ENCODE peak calls at places on chromosomes 12 and 14, in eight cellular contexts. One of them, this sample, is unnamed. For H3K4me1, the result is how much of the 10 kb centered on the place peaks cover.

GRCh38 chr14:101442451-101442850 is 118.8 kb upstream of the DIO3 start:
- DNase-seq in tibial artery: no peak
- DNase-seq in tibial nerve: no peak
- DNase-seq in OCI-LY7: peak
- DNase-seq in uterus: no peak
- DNase-seq in neural progenitor cell: no peak
- DNase-seq in body of pancreas: no peak
- DNase-seq in adrenal gland: no peak
- DNase-seq in this sample: no peak

GRCh38 chr12:58051378-58051777 is 110.0 kb downstream of the ATP23 start:
- DNase-seq in body of pancreas: no peak
- DNase-seq in tibial nerve: no peak
- DNase-seq in neural progenitor cell: no peak
- DNase-seq in tibial artery: no peak
- DNase-seq in adrenal gland: no peak
- DNase-seq in OCI-LY7: no peak
- DNase-seq in uterus: no peak
- DNase-seq in this sample: no peak

GRCh38 chr14:54653764-54654469 is 87.0 kb downstream of the SAMD4A start:
- DNase-seq in uterus: no peak
- DNase-seq in neural progenitor cell: peak
- DNase-seq in tibial artery: peak
- DNase-seq in OCI-LY7: no peak
- DNase-seq in tibial nerve: peak
- DNase-seq in adrenal gland: peak
- DNase-seq in body of pancreas: no peak
- DNase-seq in this sample: no peak

GRCh38 chr12:78470354-78471195 is 394.0 kb upstream of the SYT1 start:
- DNase-seq in neural progenitor cell: peak
- DNase-seq in uterus: no peak
- DNase-seq in adrenal gland: peak
- DNase-seq in OCI-LY7: peak
- DNase-seq in body of pancreas: peak
- DNase-seq in tibial nerve: no peak
- DNase-seq in tibial artery: no peak
- DNase-seq in this sample: peak

GRCh38 chr14:85474431-85474830 is 55.5 kb upstream of the FLRT2 start:
- DNase-seq in body of pancreas: no peak
- DNase-seq in neural progenitor cell: no peak
- DNase-seq in tibial artery: no peak
- DNase-seq in OCI-LY7: no peak
- DNase-seq in uterus: no peak
- DNase-seq in tibial nerve: no peak
- DNase-seq in adrenal gland: no peak
- DNase-seq in this sample: no peak

GRCh38 chr12:53205747-53206146 is 1.3 kb downstream of the ITGB7 start:
- DNase-seq in uterus: no peak
- DNase-seq in tibial artery: no peak
- DNase-seq in neural progenitor cell: no peak
- DNase-seq in OCI-LY7: peak
- DNase-seq in body of pancreas: no peak
- DNase-seq in tibial nerve: no peak
- DNase-seq in adrenal gland: no peak
- DNase-seq in this sample: no peak

GRCh38 chr12:93883436-93884154 is 206.4 kb downstream of the CRADD start:
- DNase-seq in OCI-LY7: no peak
- DNase-seq in tibial artery: no peak
- DNase-seq in tibial nerve: no peak
- DNase-seq in adrenal gland: no peak
- DNase-seq in neural progenitor cell: no peak
- DNase-seq in uterus: no peak
- DNase-seq in body of pancreas: no peak
- DNase-seq in this sample: no peak

GRCh38 chr14:57982802-57983201 is 116.9 kb upstream of the SLC35F4 start:
- DNase-seq in OCI-LY7: no peak
- DNase-seq in body of pancreas: peak
- DNase-seq in uterus: no peak
- DNase-seq in tibial artery: no peak
- DNase-seq in adrenal gland: peak
- DNase-seq in neural progenitor cell: peak
- DNase-seq in tibial nerve: no peak
- DNase-seq in this sample: peak

GRCh38 chr14:96808619-96809405 is 11.6 kb downstream of the VRK1 start:
- DNase-seq in tibial artery: no peak
- DNase-seq in uterus: no peak
- DNase-seq in neural progenitor cell: no peak
- DNase-seq in adrenal gland: no peak
- DNase-seq in OCI-LY7: no peak
- DNase-seq in tibial nerve: no peak
- DNase-seq in body of pancreas: no peak
- DNase-seq in this sample: no peak

GRCh38 chr14:26984318-26985177 is 386.7 kb upstream of the NOVA1 start:
- DNase-seq in neural progenitor cell: peak
- DNase-seq in tibial nerve: peak
- DNase-seq in adrenal gland: peak
- DNase-seq in uterus: peak
- DNase-seq in tibial artery: peak
- DNase-seq in body of pancreas: peak
- DNase-seq in OCI-LY7: peak
- DNase-seq in this sample: peak

GRCh38 chr14:54567634-54568561 is 970 bp downstream of the SAMD4A start:
- DNase-seq in uterus: peak
- DNase-seq in neural progenitor cell: peak
- DNase-seq in body of pancreas: peak
- DNase-seq in tibial nerve: peak
- DNase-seq in adrenal gland: peak
- DNase-seq in OCI-LY7: peak
- DNase-seq in tibial artery: peak
- DNase-seq in this sample: peak

GRCh38 chr12:38776657-38777056 is 128.7 kb downstream of the CPNE8 start:
- DNase-seq in neural progenitor cell: no peak
- DNase-seq in adrenal gland: no peak
- DNase-seq in tibial nerve: no peak
- DNase-seq in body of pancreas: no peak
- DNase-seq in tibial artery: no peak
- DNase-seq in OCI-LY7: no peak
- DNase-seq in uterus: no peak
- DNase-seq in this sample: no peak

GRCh38 chr14:44745371-44745770 is 216.4 kb downstream of the KLHL28 start:
- DNase-seq in tibial nerve: no peak
- DNase-seq in neural progenitor cell: no peak
- DNase-seq in OCI-LY7: no peak
- DNase-seq in body of pancreas: no peak
- DNase-seq in uterus: no peak
- DNase-seq in adrenal gland: no peak
- DNase-seq in tibial artery: no peak
- DNase-seq in this sample: no peak

GRCh38 chr12:15597125-15597830 is 191.9 kb downstream of the EPS8 start:
- DNase-seq in tibial nerve: no peak
- DNase-seq in body of pancreas: no peak
- DNase-seq in neural progenitor cell: no peak
- DNase-seq in tibial artery: no peak
- DNase-seq in adrenal gland: no peak
- DNase-seq in uterus: no peak
- DNase-seq in OCI-LY7: no peak
- DNase-seq in this sample: no peak

GRCh38 chr12:67475725-67476124 is 172.8 kb upstream of the DYRK2 start:
- DNase-seq in tibial artery: no peak
- DNase-seq in OCI-LY7: no peak
- DNase-seq in adrenal gland: no peak
- DNase-seq in neural progenitor cell: no peak
- DNase-seq in body of pancreas: no peak
- DNase-seq in tibial nerve: no peak
- DNase-seq in uterus: no peak
- DNase-seq in this sample: no peak

GRCh38 chr14:32509632-32510187 is 180.6 kb downstream of the AKAP6 start:
- DNase-seq in tibial nerve: no peak
- DNase-seq in uterus: peak
- DNase-seq in neural progenitor cell: peak
- DNase-seq in OCI-LY7: no peak
- DNase-seq in body of pancreas: peak
- DNase-seq in tibial artery: peak
- DNase-seq in adrenal gland: peak
- DNase-seq in this sample: no peak

DNA sequence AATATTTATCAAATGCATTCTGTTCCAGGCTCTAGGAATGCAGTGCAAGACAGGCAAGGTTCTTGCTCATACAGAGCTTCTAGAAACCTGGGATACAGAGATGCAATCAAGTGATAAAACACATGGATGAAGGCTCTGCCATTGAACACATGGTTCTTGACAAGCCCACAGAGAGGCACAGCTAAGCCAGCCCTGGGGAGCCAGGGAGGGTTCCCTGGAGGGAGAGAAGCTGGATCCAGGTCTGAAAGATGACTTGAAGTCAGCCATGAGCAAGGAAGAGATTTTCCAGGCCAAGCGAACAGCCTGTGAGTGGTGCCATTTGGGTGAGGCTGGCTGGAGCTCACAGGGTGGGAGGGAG is 66.2 kb downstream of the IRF2BPL start:
- DNase-seq in OCI-LY7: no peak
- DNase-seq in tibial nerve: no peak
- DNase-seq in adrenal gland: no peak
- DNase-seq in body of pancreas: no peak
- DNase-seq in uterus: no peak
- DNase-seq in neural progenitor cell: no peak
- DNase-seq in tibial artery: no peak
- DNase-seq in this sample: no peak
- H3K4me1 ChIP-seq in OCI-LY7: under half
- H3K4me1 ChIP-seq in tibial nerve: under half
- H3K4me1 ChIP-seq in adrenal gland: under half
- H3K4me1 ChIP-seq in body of pancreas: under half
- H3K4me1 ChIP-seq in uterus: under half
- H3K4me1 ChIP-seq in neural progenitor cell: under half
- H3K4me1 ChIP-seq in tibial artery: under half
- H3K4me1 ChIP-seq in this sample: under half

DNA sequence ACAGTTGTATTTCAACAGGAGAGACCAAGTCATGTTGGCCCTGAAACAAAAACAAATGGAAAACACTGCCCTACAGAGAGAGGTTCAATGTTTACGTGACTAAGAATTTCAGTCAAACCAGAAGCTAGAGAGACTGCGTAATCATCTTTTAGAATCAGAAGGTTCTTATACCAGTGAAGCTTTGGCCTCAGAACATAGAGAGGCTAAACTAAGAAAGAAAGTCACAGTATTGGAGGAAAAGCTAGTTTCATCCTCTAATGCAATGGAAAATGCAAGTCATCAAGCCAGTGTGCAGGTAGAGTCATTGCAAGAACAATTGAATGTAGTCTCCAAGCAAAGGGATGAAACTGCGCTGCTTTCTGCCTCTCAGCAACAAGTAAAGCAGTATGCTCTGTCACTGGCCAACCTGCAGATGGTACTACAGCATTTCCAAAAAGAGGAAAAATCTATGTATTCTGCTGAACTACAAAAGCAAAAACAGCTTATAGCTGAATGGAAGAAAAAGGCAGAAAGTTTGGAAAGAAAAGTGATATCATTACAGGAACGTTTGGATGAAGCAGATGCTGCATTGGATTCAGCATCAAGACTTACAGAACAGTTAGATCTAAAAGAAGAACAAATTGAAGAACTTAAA is 32.5 kb upstream of the NUAK1 start:
- DNase-seq in neural progenitor cell: no peak
- DNase-seq in tibial nerve: no peak
- DNase-seq in adrenal gland: no peak
- DNase-seq in tibial artery: no peak
- DNase-seq in OCI-LY7: no peak
- DNase-seq in body of pancreas: no peak
- DNase-seq in uterus: no peak
- DNase-seq in this sample: no peak
- TF ChIP-seq CTCF in neural progenitor cell: peak
- TF ChIP-seq CTCF in tibial nerve: no peak
- TF ChIP-seq CTCF in adrenal gland: no peak
- TF ChIP-seq CTCF in tibial artery: no peak
- TF ChIP-seq CTCF in OCI-LY7: no peak
- TF ChIP-seq CTCF in body of pancreas: no peak
- TF ChIP-seq CTCF in uterus: peak
- TF ChIP-seq CTCF in this sample: no peak

GRCh38 chr12:26746315-26746714 is 86.7 kb downstream of the ITPR2 start:
- DNase-seq in tibial nerve: no peak
- DNase-seq in uterus: no peak
- DNase-seq in body of pancreas: no peak
- DNase-seq in neural progenitor cell: no peak
- DNase-seq in adrenal gland: no peak
- DNase-seq in tibial artery: no peak
- DNase-seq in OCI-LY7: no peak
- DNase-seq in this sample: no peak
- H3K4me1 ChIP-seq in tibial nerve: under half
- H3K4me1 ChIP-seq in uterus: under half
- H3K4me1 ChIP-seq in body of pancreas: under half
- H3K4me1 ChIP-seq in neural progenitor cell: under half
- H3K4me1 ChIP-seq in adrenal gland: under half
- H3K4me1 ChIP-seq in tibial artery: under half
- H3K4me1 ChIP-seq in OCI-LY7: under half
- H3K4me1 ChIP-seq in this sample: under half

DNA sequence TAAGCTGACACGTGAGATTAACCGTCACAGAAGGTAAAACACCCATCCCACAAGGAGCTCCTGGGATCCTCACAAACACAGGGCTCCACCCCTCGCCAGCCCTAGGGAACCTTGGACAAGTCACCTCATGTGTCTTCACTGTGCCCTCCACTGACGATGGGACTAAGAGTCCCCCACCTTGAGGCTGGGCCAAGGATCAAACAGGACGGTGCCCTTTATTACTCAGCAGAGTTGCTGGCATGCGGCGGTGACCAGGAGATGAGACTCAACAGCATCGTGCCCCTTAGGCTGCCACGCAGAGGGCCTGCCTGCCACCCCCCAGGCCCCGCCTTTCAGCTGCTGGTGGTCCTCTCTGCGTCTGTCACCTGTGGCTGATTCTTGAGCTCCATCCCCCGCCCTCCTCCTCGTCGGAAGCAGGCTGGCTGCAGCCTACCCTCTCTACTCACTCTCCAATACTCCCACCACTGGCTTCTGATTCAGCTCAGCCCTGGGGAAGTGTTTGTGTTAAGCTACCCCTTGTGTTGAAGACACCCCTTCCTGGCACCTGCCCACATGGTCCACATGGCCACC is 105.2 kb downstream of the DICER1 start:
- DNase-seq in body of pancreas: no peak
- DNase-seq in OCI-LY7: no peak
- DNase-seq in tibial artery: no peak
- DNase-seq in adrenal gland: no peak
- DNase-seq in neural progenitor cell: no peak
- DNase-seq in tibial nerve: no peak
- DNase-seq in uterus: peak
- DNase-seq in this sample: no peak
- TF ChIP-seq CTCF in body of pancreas: no peak
- TF ChIP-seq CTCF in OCI-LY7: no peak
- TF ChIP-seq CTCF in tibial artery: no peak
- TF ChIP-seq CTCF in adrenal gland: no peak
- TF ChIP-seq CTCF in neural progenitor cell: no peak
- TF ChIP-seq CTCF in tibial nerve: no peak
- TF ChIP-seq CTCF in uterus: no peak
- TF ChIP-seq CTCF in this sample: no peak

This sample was measured in BE2C.